ENCODE peak calls at places on chromosomes 2 and 18, in ten cellular contexts. L is fibroblast of the aortic adventitia; Z is cardiac fibroblast; J is IMR-90; Y is epithelial cell of esophagus; G is effector memory CD4-positive, alpha-beta T cell; V is adrenal gland; B is kidney epithelial cell; E is ascending aorta; A is osteoblast. I is an unnamed sample.

GRCh38 chr2:29423267-29423666 is 308.1 kb downstream of the CLIP4 start:
- DNase-seq in A (no peak), G (no peak), E (no peak), L (no peak), B (no peak), Y (no peak), J (no peak), V (no peak), Z (no peak), I (no peak)

GRCh38 chr2:152766908-152767307 is 48.5 kb downstream of the ARL6IP6 start:
- DNase-seq in J (peak), Z (peak), E (no peak), B (no peak), A (no peak), L (peak), V (no peak), G (no peak), Y (no peak), I (no peak)

GRCh38 chr18:80033181-80034067 is 810 bp upstream of the RBFA start:
- DNase-seq in V (no peak), Z (peak), G (peak), A (no peak), J (peak), E (peak), B (no peak), Y (peak), L (no peak), I (peak)

GRCh38 chr18:13379930-13380665 is 161.5 kb downstream of the LDLRAD4 start:
- DNase-seq in Y (no peak), Z (no peak), A (peak), E (no peak), V (no peak), G (no peak), B (no peak), L (no peak), J (no peak), I (no peak)

GRCh38 chr2:54657664-54658083 is 65.8 kb upstream of the EML6 start:
- DNase-seq in Y (peak), G (no peak), E (no peak), J (peak), B (no peak), V (peak), A (no peak), Z (peak), L (peak), I (no peak)

GRCh38 chr2:7109558-7109935 is 192.3 kb downstream of the RNF144A start:
- DNase-seq in L (no peak), V (no peak), G (no peak), Z (no peak), A (no peak), B (no peak), J (no peak), E (no peak), Y (no peak), I (no peak)

GRCh38 chr18:60693426-60693825 is 320.9 kb upstream of the MC4R start:
- DNase-seq in V (no peak), B (no peak), E (no peak), Y (peak), J (no peak), G (no peak), Z (no peak), L (peak), A (no peak), I (no peak)

GRCh38 chr2:10533811-10534321 is 85.7 kb upstream of the ODC1 start:
- DNase-seq in V (no peak), G (no peak), E (no peak), L (peak), Z (peak), B (peak), J (peak), Y (peak), A (no peak), I (peak)

GRCh38 chr2:67259581-67260347 is 137.4 kb upstream of the ETAA1 start:
- DNase-seq in V (peak), Y (peak), E (peak), Z (peak), B (peak), A (no peak), G (no peak), J (peak), L (peak), I (no peak)

GRCh38 chr18:73826098-73826497 is 321.5 kb downstream of the FBXO15 start:
- DNase-seq in Z (no peak), V (no peak), J (peak), B (no peak), Y (no peak), E (no peak), G (no peak), A (no peak), L (peak), I (no peak)

GRCh38 chr18:73827801-73828200 is 319.8 kb downstream of the FBXO15 start:
- DNase-seq in E (no peak), Y (no peak), J (peak), L (peak), A (no peak), G (no peak), B (no peak), V (no peak), Z (no peak), I (no peak)

GRCh38 chr18:73831688-73832087 is 315.9 kb downstream of the FBXO15 start:
- DNase-seq in B (no peak), J (no peak), Z (no peak), L (no peak), V (no peak), A (no peak), Y (no peak), G (no peak), E (no peak), I (peak)

GRCh38 chr18:73824684-73825083 is 322.9 kb downstream of the FBXO15 start:
- DNase-seq in V (no peak), Y (no peak), Z (no peak), J (peak), B (no peak), A (no peak), L (peak), G (no peak), E (no peak), I (no peak)

GRCh38 chr18:73829146-73829545 is 318.5 kb downstream of the FBXO15 start:
- DNase-seq in Y (no peak), J (no peak), G (no peak), V (no peak), L (no peak), B (no peak), A (no peak), E (no peak), Z (no peak), I (no peak)
- H3K4me3 ChIP-seq in Y (no peak), J (no peak), G (no peak), V (no peak), L (no peak), B (no peak), A (no peak), E (no peak), Z (no peak), I (no peak)

GRCh38 chr18:29083545-29083944 is 906.6 kb upstream of the CDH2 start:
- DNase-seq in J (peak), V (no peak), E (no peak), A (no peak), Y (peak), L (peak), B (no peak), Z (peak), G (no peak), I (no peak)
- H3K4me3 ChIP-seq in J (no peak), V (no peak), E (no peak), A (no peak), Y (no peak), L (peak), B (no peak), Z (no peak), G (no peak), I (no peak)

DNA sequence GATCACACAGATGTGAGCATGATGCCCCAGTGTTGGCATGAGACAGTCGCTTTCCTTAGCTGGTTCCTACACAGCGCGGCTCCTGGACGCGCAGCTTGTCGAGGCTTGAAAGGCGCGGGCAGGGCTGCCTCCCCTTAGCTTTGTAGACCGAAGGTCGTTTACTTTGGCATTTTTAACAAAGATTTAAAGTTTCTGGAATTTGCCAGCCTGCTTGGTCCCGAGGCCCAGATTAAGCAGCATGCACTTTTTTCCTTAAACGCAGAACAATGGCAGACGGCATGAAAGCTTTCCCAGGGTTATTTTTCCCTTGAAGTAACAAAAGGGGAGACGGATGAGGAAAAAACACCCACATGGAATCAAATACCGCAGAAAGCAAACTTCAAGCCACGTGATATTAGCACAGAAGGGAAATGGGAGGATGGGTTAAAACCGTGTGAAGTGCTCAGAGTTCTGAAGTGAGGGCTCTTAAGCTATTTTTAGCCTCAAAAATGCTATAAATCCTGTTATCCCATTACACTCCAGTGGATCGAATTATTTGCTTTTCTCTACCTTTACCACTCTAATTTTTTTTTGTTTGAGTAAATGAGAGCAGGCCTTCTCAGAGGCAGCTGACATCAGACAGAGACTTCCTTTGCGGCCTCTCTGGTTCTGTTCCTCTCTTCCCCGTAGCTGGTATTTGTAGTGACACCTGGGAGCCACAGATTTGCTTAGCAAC is 55.7 kb downstream of the NPAS2 start:
- DNase-seq in Z (no peak), V (no peak), L (no peak), B (no peak), E (no peak), Y (peak), A (no peak), J (no peak), G (no peak), I (no peak)
- H3K4me3 ChIP-seq in Z (no peak), V (no peak), L (no peak), B (no peak), E (no peak), Y (no peak), A (peak), J (no peak), G (no peak), I (no peak)

DNA sequence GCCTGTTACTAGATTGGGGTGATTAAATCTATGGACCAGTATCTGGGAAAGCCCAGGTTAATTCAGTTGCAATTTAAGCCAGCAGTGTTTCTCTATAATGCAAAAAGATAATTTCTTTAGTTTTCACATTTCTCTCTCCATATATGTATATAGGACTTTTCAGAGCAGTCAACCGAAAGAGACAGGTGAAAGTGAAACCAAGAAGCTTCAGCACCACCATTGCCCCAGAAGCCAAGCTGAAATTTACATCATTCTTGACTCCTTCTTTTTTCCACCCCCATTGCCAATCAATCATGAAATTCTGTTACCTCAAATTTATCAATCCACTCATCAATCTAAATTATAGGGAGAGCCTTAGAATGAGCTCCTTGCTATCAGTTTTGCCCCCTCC is 2.8 kb upstream of the LRP2 start:
- DNase-seq in Y (no peak), V (no peak), G (no peak), L (peak), B (no peak), Z (no peak), J (no peak), E (no peak), A (no peak), I (no peak)
- H3K4me3 ChIP-seq in Y (no peak), V (no peak), G (peak), L (peak), B (no peak), Z (peak), J (peak), E (peak), A (peak), I (no peak)

I was measured in lower leg skin.